ENCODE peak calls at places on chromosomes 6 and 20, in eight cellular contexts. C is cardiac muscle cell, K is omental fat pad, H is brain microvascular endothelial cell, O is fibroblast of the aortic adventitia, R is WERI-Rb-1, F is MCF 10A, V is K562. G is an unnamed sample.
A peak's percentile ranks its signal among the peaks of the same experiment; 100 is the strongest.

GRCh38 chr20:50056951-50057403 is 56.0 kb downstream of the UBE2V1 start:
- DNase-seq in O (no peak), C (no peak), H (no peak), R (no peak), F (no peak), K (no peak), V (no peak), G (no peak)

GRCh38 chr6:12440981-12441380 is 150.8 kb downstream of the EDN1 start:
- DNase-seq in H (no peak), K (no peak), R (no peak), F (peak; percentile 38), O (peak; percentile 31), C (peak; percentile 30), V (peak; percentile 20), G (no peak)

GRCh38 chr20:4014031-4014474 is 1.3 kb downstream of the RNF24 start:
- DNase-seq in V (peak; percentile 12), K (no peak), O (peak; percentile 92), C (peak; percentile 86), H (peak; percentile 74), R (peak; percentile 53), F (peak; percentile 89), G (no peak)

GRCh38 chr6:137493218-137494038 is 766 bp downstream of the OLIG3 start:
- DNase-seq in C (no peak), O (no peak), V (no peak), K (no peak), H (no peak), F (no peak), R (no peak), G (no peak)

GRCh38 chr6:87483929-87484328 is 11.2 kb downstream of the SLC35A1 start:
- DNase-seq in F (peak; percentile 43), H (peak; percentile 40), V (peak; percentile 13), O (no peak), K (no peak), C (peak; percentile 51), R (peak; percentile 38), G (peak; percentile 41)

GRCh38 chr6:87670707-87671106 is 31.3 kb downstream of the AKIRIN2 start:
- DNase-seq in C (no peak), H (no peak), F (no peak), V (no peak), O (no peak), K (no peak), R (no peak), G (no peak)

GRCh38 chr20:46979603-46980241 is 85.1 kb downstream of the EYA2 start:
- DNase-seq in F (no peak), K (no peak), O (no peak), V (no peak), H (no peak), R (peak; percentile 16), C (no peak), G (no peak)

GRCh38 chr20:50995506-50995905 is 27.4 kb downstream of the KCNG1 start:
- DNase-seq in H (no peak), C (peak; percentile 46), K (no peak), O (peak; percentile 31), V (no peak), F (peak; percentile 36), R (no peak), G (no peak)

GRCh38 chr20:17647391-17648305 is 34.4 kb downstream of the RRBP1 start:
- DNase-seq in R (no peak), H (no peak), C (no peak), F (no peak), O (no peak), V (no peak), K (no peak), G (no peak)

GRCh38 chr6:166621114-166621540 is 5.9 kb downstream of the RPS6KA2 start:
- DNase-seq in H (no peak), R (no peak), F (peak; percentile 45), C (no peak), O (no peak), V (no peak), K (no peak), G (no peak)

GRCh38 chr20:11376998-11377397 is 540.7 kb upstream of the BTBD3 start:
- DNase-seq in H (peak; percentile 94), R (no peak), V (no peak), F (peak; percentile 55), C (no peak), O (peak; percentile 65), K (no peak), G (no peak)

GRCh38 chr6:166279393-166279679 is 28.9 kb downstream of the PRR18 start:
- DNase-seq in K (no peak), V (no peak), H (no peak), F (no peak), O (no peak), C (no peak), R (no peak), G (no peak)

GRCh38 chr20:63974402-63975200 is 4.8 kb downstream of the SAMD10 start:
- DNase-seq in K (no peak), R (no peak), F (peak; percentile 45), V (no peak), O (peak; percentile 37), C (no peak), H (no peak), G (no peak)

GRCh38 chr6:147699637-147700036 is 191.1 kb downstream of the SAMD5 start:
- DNase-seq in F (peak; percentile 24), R (no peak), O (peak; percentile 5), C (peak; percentile 20), H (peak; percentile 64), K (no peak), V (no peak), G (no peak)

GRCh38 chr20:31593221-31594001 is 11.7 kb upstream of the ID1 start:
- DNase-seq in C (peak; percentile 72), F (peak; percentile 99), H (no peak), R (no peak), K (no peak), V (peak; percentile 66), O (peak; percentile 84), G (no peak)

GRCh38 chr20:3819413-3820047 is 817 bp upstream of the AP5S1 start:
- DNase-seq in K (no peak), O (no peak), V (no peak), C (no peak), F (no peak), R (no peak), H (no peak), G (no peak)

DNA sequence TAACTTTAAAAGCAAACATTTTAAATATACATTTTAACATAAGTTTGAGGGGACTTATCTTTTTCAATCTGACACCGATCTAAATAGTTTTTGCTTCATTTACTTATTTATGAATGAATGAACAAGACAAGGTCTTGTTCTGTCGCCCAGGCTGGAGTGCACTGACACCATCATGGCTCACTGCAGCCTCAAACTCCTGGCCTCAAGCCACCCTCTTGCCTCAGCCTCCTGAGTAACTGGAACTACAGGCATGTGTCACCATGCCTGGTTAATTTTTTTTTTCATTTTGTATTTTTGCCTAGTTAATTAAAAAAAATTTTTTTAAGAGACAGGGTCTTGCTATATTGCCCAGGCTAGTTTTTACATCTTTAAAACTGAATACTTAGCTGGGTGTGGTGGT is 25.4 kb downstream of the FBXO9 start:
- DNase-seq in H (no peak), C (peak; percentile 31), R (no peak), F (peak; percentile 42), K (no peak), V (no peak), O (peak; percentile 33), G (no peak)
- TF ChIP-seq CTCF in H (no peak), C (no peak), R (no peak), F (no peak), K (no peak), V (no peak), O (no peak), G (no peak)

GRCh38 chr6:129667034-129667433 is 42.9 kb downstream of the ARHGAP18 start:
- DNase-seq in C (peak; percentile 32), F (no peak), V (no peak), K (no peak), H (no peak), R (no peak), O (peak; percentile 66), G (no peak)
- TF ChIP-seq CTCF in C (peak; percentile 15), F (no peak), V (peak; percentile 10), K (no peak), H (no peak), R (no peak), O (peak; percentile 26), G (no peak)

DNA sequence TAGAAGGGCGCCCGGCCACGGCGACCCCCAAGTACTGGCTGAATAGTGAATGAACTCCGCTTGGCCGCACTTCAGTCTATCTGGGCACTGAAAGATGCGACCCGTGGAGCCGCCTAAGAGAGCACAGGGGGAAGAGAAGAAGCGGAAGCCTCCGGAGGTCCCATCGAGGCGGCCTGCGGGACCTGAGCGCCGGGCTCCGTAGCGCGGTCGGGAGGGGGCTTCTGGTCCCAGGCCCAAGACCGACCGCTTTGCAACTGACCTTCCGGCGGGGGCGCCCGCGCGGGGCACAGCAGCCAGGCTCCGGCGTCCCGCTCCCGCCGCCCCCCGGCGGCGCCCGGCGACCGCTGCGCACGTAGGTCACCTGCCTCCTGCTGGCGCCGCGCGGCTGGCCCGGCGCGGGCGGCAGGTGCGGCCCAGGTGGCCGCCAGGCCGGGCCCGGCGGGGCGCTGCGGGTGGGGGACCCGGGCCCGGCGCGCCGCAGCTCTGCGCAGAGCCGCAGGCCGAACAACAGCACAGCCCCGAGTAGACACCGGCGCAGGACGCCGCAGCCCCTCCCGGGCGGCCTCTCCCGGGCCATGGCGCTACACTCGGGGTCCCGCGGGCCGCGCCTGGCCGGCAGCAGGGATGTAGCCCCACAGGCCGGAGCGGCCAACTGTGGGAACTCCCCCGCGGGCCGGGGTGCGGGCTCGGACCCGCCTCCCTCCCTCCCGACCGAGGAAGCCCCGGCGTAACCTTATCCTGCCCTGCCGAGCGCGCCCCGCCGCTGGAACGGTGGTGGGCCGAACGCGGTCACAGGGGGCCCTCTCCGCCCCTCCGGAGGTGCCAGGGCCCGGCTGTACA is at the start of gene METTL24:
- DNase-seq in V (no peak), H (no peak), F (no peak), R (peak; percentile 56), K (no peak), C (no peak), O (no peak), G (peak; percentile 40)
- TF ChIP-seq CTCF in V (no peak), H (no peak), F (no peak), R (peak; percentile 43), K (no peak), C (no peak), O (no peak), G (peak; percentile 29)

GRCh38 chr20:59033616-59034165 is 1.6 kb upstream of the ATP5F1E start:
- DNase-seq in R (no peak), C (no peak), O (no peak), K (no peak), H (no peak), F (no peak), V (no peak), G (no peak)

GRCh38 chr20:59031326-59032022 is 661 bp downstream of the ATP5F1E start:
- DNase-seq in O (no peak), V (no peak), F (no peak), R (no peak), H (no peak), K (no peak), C (peak; percentile 10), G (no peak)

GRCh38 chr20:59032023-59032712 is at the start of gene ATP5F1E:
- DNase-seq in R (peak; percentile 96), V (peak; percentile 97), K (peak; percentile 76), O (peak; percentile 86), F (peak; percentile 93), C (peak; percentile 97), H (peak; percentile 93), G (peak; percentile 89)

GRCh38 chr20:59033093-59033492 is 958 bp upstream of the ATP5F1E start:
- DNase-seq in O (no peak), V (no peak), C (no peak), H (no peak), R (no peak), F (no peak), K (no peak), G (no peak)

DNA sequence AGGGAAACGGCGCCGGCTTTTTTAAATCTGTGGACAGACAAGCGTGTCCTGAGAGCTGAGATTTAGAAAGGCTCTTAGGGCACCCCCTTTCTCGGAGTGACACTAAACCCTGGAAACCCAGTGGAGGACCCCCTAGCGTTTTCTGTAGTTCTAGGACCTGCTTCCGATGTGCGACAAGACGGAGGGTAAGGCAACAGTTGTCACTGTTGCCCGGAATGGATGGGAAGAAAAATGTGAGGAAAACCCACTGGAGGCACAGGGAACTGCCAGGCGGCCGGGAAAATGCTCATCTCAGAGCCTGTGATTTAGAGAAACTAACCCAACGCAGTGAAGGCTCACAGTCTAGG is 551 bp upstream of the ATP5F1E start:
- DNase-seq in R (peak; percentile 70), O (no peak), F (no peak), V (no peak), C (peak; percentile 42), H (no peak), K (no peak), G (no peak)
- TF ChIP-seq CTCF in R (peak; percentile 11), O (peak; percentile 43), F (no peak), V (no peak), C (peak; percentile 21), H (peak; percentile 46), K (no peak), G (peak; percentile 56)

G was measured in neural crest cell.